ENCODE peak calls at places on chromosomes 11 and 22, in ten cellular contexts. B is IMR-90, I is fibroblast of mammary gland, D is neural progenitor cell, K is choroid plexus epithelial cell, G is endothelial cell of umbilical vein, X is foreskin fibroblast, W is tibial artery, Y is adrenal gland, U is right lobe of liver. H is an unnamed sample.

GRCh38 chr22:44424867-44425351 is 73.1 kb downstream of the RTL6 start:
- DNase-seq in W (no peak), U (no peak), Y (no peak), D (no peak), B (no peak), K (no peak), X (no peak), I (no peak), G (no peak), H (no peak)

GRCh38 chr11:43508511-43508918 is 149.8 kb downstream of the TTC17 start:
- DNase-seq in D (no peak), I (peak), U (no peak), B (peak), G (no peak), X (peak), Y (no peak), W (no peak), K (peak), H (peak)

GRCh38 chr11:75771646-75772410 is 3.2 kb downstream of the DGAT2 start:
- DNase-seq in I (peak), B (peak), K (peak), U (peak), G (no peak), D (no peak), Y (peak), W (peak), X (peak), H (peak)

GRCh38 chr11:26331911-26332571 is at the start of gene ANO3:
- DNase-seq in Y (peak), D (peak), B (peak), K (peak), X (peak), W (no peak), I (peak), G (peak), U (peak), H (peak)

GRCh38 chr11:128407962-128408361 is 179.4 kb downstream of the ETS1 start:
- DNase-seq in X (peak), D (no peak), I (peak), G (no peak), B (peak), U (no peak), K (peak), W (no peak), Y (no peak), H (peak)

GRCh38 chr11:118612378-118612777 is 5.0 kb downstream of the PHLDB1 start:
- DNase-seq in B (peak), W (peak), X (peak), K (no peak), Y (peak), U (no peak), G (peak), D (peak), I (no peak), H (peak)

GRCh38 chr11:117520201-117520600 is 192.5 kb downstream of the CEP164 start:
- DNase-seq in K (peak), U (no peak), D (no peak), I (peak), G (no peak), W (no peak), X (peak), B (no peak), Y (no peak), H (peak)

GRCh38 chr11:72173291-72173690 is 18.6 kb upstream of the FOLR1 start:
- DNase-seq in D (no peak), B (peak), Y (no peak), W (no peak), X (no peak), U (no peak), I (no peak), K (no peak), G (no peak), H (no peak)

GRCh38 chr11:46003647-46004046 is 81.2 kb downstream of the LARGE2 start:
- DNase-seq in K (peak), Y (no peak), X (no peak), G (no peak), I (peak), B (peak), D (no peak), W (no peak), U (no peak), H (peak)

GRCh38 chr22:38214248-38215056 is 12.7 kb downstream of the MAFF start:
- DNase-seq in G (peak), X (peak), D (peak), Y (peak), B (peak), K (peak), I (no peak), U (peak), W (peak), H (peak)

GRCh38 chr22:46499798-46500174 is 37.6 kb downstream of the CELSR1 start:
- DNase-seq in K (no peak), B (no peak), W (no peak), Y (no peak), I (no peak), D (no peak), X (no peak), U (no peak), G (no peak), H (no peak)

GRCh38 chr22:17121235-17122195 is at the start of gene TMEM121B:
- DNase-seq in G (peak), Y (peak), D (peak), X (peak), I (peak), U (peak), W (peak), B (peak), K (peak), H (peak)

GRCh38 chr22:17087176-17088131 is 2.7 kb downstream of the IL17RA start:
- DNase-seq in K (peak), I (peak), W (no peak), D (no peak), B (peak), Y (peak), U (peak), G (no peak), X (peak), H (peak)

GRCh38 chr22:37014415-37014806 is 4.8 kb downstream of the TST start:
- DNase-seq in X (no peak), W (no peak), D (no peak), K (no peak), U (peak), I (no peak), Y (no peak), G (no peak), B (no peak), H (no peak)

GRCh38 chr11:45486461-45486860 is 179.0 kb downstream of the CHST1 start:
- DNase-seq in X (no peak), W (no peak), I (no peak), K (no peak), D (no peak), G (no peak), B (no peak), U (no peak), Y (no peak), H (no peak)

GRCh38 chr22:21984793-21985192 is 2.2 kb upstream of the TOP3B start:
- DNase-seq in K (peak), Y (no peak), X (peak), W (no peak), G (peak), B (peak), D (peak), U (no peak), I (peak), H (peak)

GRCh38 chr11:94873910-94874575 is 99.3 kb downstream of the CWC15 start:
- DNase-seq in X (peak), U (no peak), I (no peak), Y (no peak), G (no peak), W (no peak), D (no peak), B (no peak), K (peak), H (no peak)
- TF ChIP-seq CTCF in X (no peak), U (no peak), I (no peak), Y (no peak), G (no peak), W (no peak), D (no peak), B (no peak), K (peak), H (no peak)

GRCh38 chr11:2138075-2138435 is 1.1 kb downstream of the IGF2 start:
- DNase-seq in I (no peak), Y (no peak), K (no peak), U (peak), W (no peak), G (no peak), D (peak), B (no peak), X (peak), H (no peak)

GRCh38 chr11:2138436-2139117 is 612 bp downstream of the IGF2 start:
- DNase-seq in B (no peak), K (no peak), I (no peak), D (peak), Y (peak), U (peak), X (peak), G (no peak), W (no peak), H (no peak)

GRCh38 chr11:2139691-2140337 is 625 bp upstream of the IGF2 start:
- DNase-seq in K (no peak), U (peak), Y (peak), D (peak), B (no peak), X (peak), G (no peak), I (no peak), W (no peak), H (no peak)

GRCh38 chr11:2140411-2141400 is 1.5 kb upstream of the IGF2 start:
- DNase-seq in X (peak), U (peak), W (no peak), D (peak), K (no peak), Y (no peak), G (no peak), B (no peak), I (no peak), H (no peak)

GRCh38 chr11:2139118-2139490 is at the start of gene IGF2:
- DNase-seq in D (peak), U (peak), B (no peak), W (no peak), K (no peak), G (no peak), I (no peak), Y (peak), X (peak), H (no peak)
- H3K4me3 ChIP-seq in D (peak), U (no peak), B (peak), W (peak), K (peak), G (peak), I (no peak), Y (no peak), X (peak), H (no peak)

GRCh38 chr11:68839953-68840641 is 1.6 kb downstream of the CPT1A start:
- DNase-seq in Y (peak), I (peak), W (no peak), K (peak), G (peak), B (peak), X (peak), D (peak), U (no peak), H (peak)

GRCh38 chr11:68838572-68838964 is 3.1 kb downstream of the CPT1A start:
- DNase-seq in Y (peak), U (peak), X (no peak), G (peak), I (peak), D (no peak), B (no peak), W (peak), K (no peak), H (peak)

GRCh38 chr11:68837583-68838571 is 3.8 kb downstream of the CPT1A start:
- DNase-seq in W (no peak), X (no peak), G (no peak), Y (no peak), K (no peak), I (no peak), B (no peak), U (peak), D (no peak), H (no peak)

GRCh38 chr11:68840661-68841653 is 759 bp downstream of the CPT1A start:
- DNase-seq in W (peak), Y (peak), I (peak), B (peak), K (peak), D (peak), U (peak), G (peak), X (peak), H (peak)

DNA sequence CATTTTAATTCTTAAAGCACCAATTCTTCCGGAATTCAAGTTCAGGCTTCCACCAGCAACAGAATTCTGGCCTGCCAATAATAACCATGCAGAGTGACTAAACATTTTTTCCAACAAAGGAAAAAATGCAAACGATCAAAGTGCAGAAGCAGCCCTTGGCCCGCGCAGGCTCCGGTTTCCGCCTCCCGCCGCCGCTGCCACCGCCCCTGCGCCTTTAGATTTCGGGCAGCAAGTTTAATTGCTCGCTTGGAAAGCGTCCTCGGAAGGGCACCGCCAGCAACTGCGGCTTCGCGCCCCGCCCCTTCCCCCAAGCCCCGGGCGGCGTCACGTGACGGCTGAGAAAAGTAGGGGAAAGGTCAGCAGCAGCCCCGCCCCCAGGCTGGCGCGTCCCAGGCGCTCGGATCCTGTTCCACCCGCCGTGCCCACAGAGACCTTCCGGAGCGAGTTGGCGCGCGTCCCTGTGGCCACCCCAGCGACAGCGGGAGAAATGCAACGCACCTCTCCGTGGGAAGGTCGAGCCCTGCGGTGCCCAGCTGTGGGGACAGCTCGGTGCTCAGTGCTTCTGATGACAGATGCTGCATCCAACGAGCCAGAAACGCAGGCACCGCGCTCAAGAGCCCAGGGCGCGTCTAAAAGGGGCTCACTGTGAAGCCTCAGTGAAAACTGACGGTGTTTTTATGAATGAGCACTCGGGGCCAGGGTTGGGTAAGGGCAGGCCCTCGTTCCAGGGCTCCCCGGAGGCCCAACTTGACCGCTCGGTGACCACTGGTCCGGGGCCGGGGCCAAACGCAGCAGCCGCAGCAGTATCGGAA is 2.5 kb downstream of the CPT1A start:
- DNase-seq in K (peak), I (peak), B (peak), U (peak), Y (peak), W (peak), X (peak), G (peak), D (peak), H (peak)
- TF ChIP-seq CTCF in K (no peak), I (no peak), B (no peak), U (no peak), Y (peak), W (no peak), X (no peak), G (no peak), D (no peak), H (no peak)

GRCh38 chr11:61007971-61008896 is 36.8 kb downstream of the CD6 start:
- DNase-seq in B (no peak), I (no peak), Y (no peak), W (no peak), X (no peak), K (no peak), G (no peak), D (peak), U (peak), H (no peak)
- H3K4me3 ChIP-seq in B (no peak), I (no peak), Y (no peak), W (peak), X (no peak), K (peak), G (no peak), D (peak), U (peak), H (no peak)

DNA sequence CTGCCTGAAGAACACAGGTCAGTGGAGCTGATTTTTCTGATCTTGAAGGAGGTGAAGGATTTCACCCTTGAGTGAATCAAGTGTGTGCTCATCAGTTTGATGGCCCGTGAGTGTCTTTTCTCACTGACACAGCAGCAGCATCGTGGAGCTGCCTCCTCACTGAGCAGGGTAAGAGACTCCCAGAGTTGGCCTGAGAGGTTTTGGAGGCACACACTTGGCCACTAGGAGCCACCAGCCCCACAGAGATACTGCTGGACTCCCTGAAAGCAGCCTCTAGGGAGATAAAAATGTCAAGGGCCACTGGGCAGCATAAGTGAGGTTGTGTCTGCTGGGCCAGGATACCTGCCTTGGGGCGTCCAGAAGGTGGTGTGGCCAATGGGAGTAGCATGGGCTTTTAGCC is 245.4 kb downstream of the GRIK4 start:
- DNase-seq in K (no peak), Y (no peak), W (no peak), D (peak), X (no peak), G (peak), U (no peak), B (no peak), I (no peak), H (no peak)
- TF ChIP-seq CTCF in K (no peak), Y (no peak), W (no peak), D (peak), X (no peak), G (no peak), U (no peak), B (no peak), I (no peak), H (no peak)

DNA sequence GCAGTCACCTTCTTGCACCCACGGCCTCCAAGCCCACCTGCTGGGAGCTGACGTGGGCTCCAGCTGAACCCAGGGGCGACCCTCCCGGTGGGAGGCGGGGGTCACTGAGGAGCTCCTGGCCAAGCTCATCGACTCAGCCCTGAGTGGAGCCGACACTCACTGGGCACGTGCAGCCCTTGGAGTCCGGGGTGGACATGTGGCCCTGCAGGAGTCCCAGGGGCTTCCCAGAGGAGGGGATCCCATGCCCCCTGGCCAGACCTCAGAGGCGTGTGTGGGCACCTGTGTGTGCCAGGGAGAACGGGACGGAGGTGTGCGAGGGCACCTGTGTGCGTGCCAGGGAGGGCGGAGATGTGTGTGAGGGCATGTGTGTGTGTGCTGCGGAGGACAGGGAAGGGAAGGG is 20.8 kb upstream of the BRSK2 start:
- DNase-seq in D (no peak), W (no peak), K (no peak), G (no peak), X (no peak), U (no peak), B (no peak), I (no peak), Y (no peak), H (no peak)
- H3K4me3 ChIP-seq in D (no peak), W (no peak), K (no peak), G (no peak), X (no peak), U (no peak), B (no peak), I (no peak), Y (no peak), H (no peak)

GRCh38 chr11:85826096-85826855 is 15.3 kb upstream of the SYTL2 start:
- DNase-seq in Y (peak), I (peak), U (peak), K (peak), X (peak), D (peak), W (no peak), G (peak), B (peak), H (peak)
- TF ChIP-seq CTCF in Y (peak), I (peak), U (peak), K (peak), X (peak), D (peak), W (peak), G (no peak), B (peak), H (peak)

DNA sequence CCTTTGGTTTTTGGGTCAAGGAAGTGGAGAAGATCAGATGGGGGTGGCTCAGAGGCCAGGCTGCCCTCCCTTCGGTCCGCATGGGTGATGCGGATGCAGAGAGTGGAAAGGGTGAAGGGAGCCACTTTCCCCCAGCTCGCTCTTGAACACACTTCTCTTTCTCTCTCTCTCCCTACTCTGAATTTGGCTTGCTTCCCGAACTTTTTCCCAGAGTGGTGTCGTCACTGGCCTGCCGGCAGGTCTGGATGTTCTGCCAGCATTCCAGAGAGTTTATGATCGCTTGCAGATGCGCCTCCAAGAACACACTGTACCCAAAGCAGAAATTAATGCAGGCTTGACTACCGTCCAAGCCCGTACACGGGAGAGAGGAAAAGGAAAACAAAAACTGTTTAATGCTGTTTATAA is 103.2 kb downstream of the ZBTB16 start:
- DNase-seq in D (no peak), U (peak), G (peak), X (peak), W (peak), B (peak), I (peak), Y (peak), K (peak), H (peak)
- H3K4me3 ChIP-seq in D (no peak), U (no peak), G (no peak), X (no peak), W (peak), B (no peak), I (no peak), Y (no peak), K (no peak), H (no peak)

GRCh38 chr22:33467718-33468117 is 409.5 kb upstream of the SYN3 start:
- DNase-seq in Y (no peak), I (peak), B (no peak), D (no peak), K (peak), W (no peak), X (no peak), U (no peak), G (no peak), H (peak)
- TF ChIP-seq CTCF in Y (no peak), I (peak), B (peak), D (peak), K (peak), W (no peak), X (peak), U (no peak), G (no peak), H (peak)

DNA sequence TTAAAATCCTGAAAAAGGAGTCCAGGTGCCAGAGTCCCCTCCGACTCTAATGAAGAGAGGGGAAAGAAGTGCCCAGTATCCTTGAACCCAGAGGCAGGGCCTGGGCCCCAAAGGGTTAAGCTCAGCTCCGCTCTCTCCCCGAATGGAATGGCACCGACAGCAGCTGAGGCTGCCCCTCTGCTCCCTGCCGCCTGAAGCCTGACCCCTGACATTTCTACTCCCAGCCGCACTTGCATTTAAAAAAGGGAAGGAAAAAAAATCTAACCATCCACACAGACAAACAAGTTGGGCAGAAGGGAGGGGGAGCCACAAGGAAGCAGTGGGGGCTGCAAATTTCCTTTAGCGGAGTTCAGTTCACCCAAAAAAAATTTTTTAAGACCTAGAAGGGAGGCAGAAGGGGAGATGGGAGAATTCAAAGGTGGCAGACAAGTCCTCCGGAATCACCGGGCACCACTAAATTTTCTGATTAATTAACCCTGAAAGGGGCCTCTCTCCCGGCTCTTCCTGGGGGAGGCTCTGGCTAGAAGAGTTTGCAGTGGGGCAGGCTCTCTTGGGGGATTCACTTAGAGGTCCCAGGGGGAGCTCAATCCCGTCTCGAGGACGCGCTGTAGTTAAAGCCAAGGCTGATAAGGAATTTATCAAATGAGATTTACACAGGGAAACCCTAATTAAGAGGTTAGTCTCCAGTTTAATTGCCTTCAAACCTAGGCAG is 25.7 kb downstream of the MN1 start:
- DNase-seq in X (no peak), D (peak), I (no peak), Y (no peak), U (no peak), W (no peak), G (no peak), K (no peak), B (no peak), H (no peak)
- H3K4me3 ChIP-seq in X (no peak), D (peak), I (no peak), Y (no peak), U (no peak), W (peak), G (no peak), K (no peak), B (no peak), H (no peak)